ENCODE peak calls at places on chromosomes 1 and 21, in ten cellular contexts. R, G, B, J, S, F, Q, Z, M and W are unnamed samples.

GRCh38 chr1:230463760-230464159 is 37.6 kb upstream of the PGBD5 start:
- DNase-seq in R (no peak), J (no peak), G (no peak), F (no peak), Z (no peak), M (no peak), B (no peak), Q (no peak), S (no peak), W (no peak)

GRCh38 chr1:203038891-203039608 is 12.8 kb downstream of the PPFIA4 start:
- DNase-seq in Q (peak), F (peak), Z (peak), M (peak), J (peak), R (peak), S (no peak), B (peak), G (peak), W (peak)

GRCh38 chr1:58652351-58653184 is 47.3 kb downstream of the MYSM1 start:
- DNase-seq in R (peak), Z (peak), J (peak), Q (peak), G (peak), M (peak), B (peak), S (peak), F (peak), W (peak)

GRCh38 chr1:207088731-207089626 is at the start of gene C4BPB:
- DNase-seq in J (no peak), Z (no peak), B (no peak), G (no peak), R (no peak), F (no peak), Q (peak), M (no peak), S (no peak), W (no peak)

GRCh38 chr1:158506369-158506987 is 34.5 kb downstream of the OR10R2 start:
- DNase-seq in F (peak), B (peak), Z (peak), J (no peak), S (peak), R (peak), G (peak), Q (peak), M (peak), W (peak)

GRCh38 chr1:175129997-175130648 is 62.5 kb downstream of the KIAA0040 start:
- DNase-seq in F (no peak), Z (no peak), R (peak), S (no peak), Q (no peak), M (no peak), G (peak), J (no peak), B (no peak), W (peak)

GRCh38 chr21:46205766-46206162 is 21.5 kb upstream of the SPATC1L start:
- DNase-seq in Z (no peak), M (no peak), J (no peak), R (no peak), S (no peak), F (no peak), Q (no peak), G (no peak), B (peak), W (no peak)

GRCh38 chr1:234820597-234820996 is 210.6 kb upstream of the IRF2BP2 start:
- DNase-seq in B (no peak), Z (no peak), M (no peak), J (no peak), Q (no peak), R (no peak), S (no peak), F (no peak), G (no peak), W (no peak)

GRCh38 chr1:44261963-44262362 is 48.7 kb downstream of the DMAP1 start:
- DNase-seq in G (no peak), J (no peak), B (no peak), F (no peak), S (no peak), M (no peak), Z (no peak), Q (no peak), R (no peak), W (peak)

GRCh38 chr1:58858344-58858673 is 74.5 kb upstream of the JUN start:
- DNase-seq in R (peak), B (no peak), S (peak), G (no peak), J (peak), M (no peak), F (no peak), Z (no peak), Q (no peak), W (no peak)

GRCh38 chr1:39346876-39347275 is 142.4 kb downstream of the MACF1 start:
- DNase-seq in J (no peak), Q (no peak), R (no peak), Z (no peak), B (no peak), M (no peak), G (no peak), S (no peak), F (no peak), W (no peak)

GRCh38 chr1:14259191-14259757 is 339.2 kb upstream of the KAZN start:
- DNase-seq in R (no peak), S (no peak), M (no peak), Z (no peak), B (no peak), Q (no peak), G (no peak), J (no peak), F (no peak), W (no peak)

GRCh38 chr1:208803371-208803811 is 559.2 kb upstream of the PLXNA2 start:
- DNase-seq in Q (no peak), B (no peak), M (no peak), S (no peak), Z (no peak), J (no peak), F (no peak), R (no peak), G (no peak), W (no peak)

GRCh38 chr1:191074877-191075276 is 597.2 kb upstream of the BRINP3 start:
- DNase-seq in B (no peak), R (no peak), Q (no peak), Z (no peak), J (no peak), F (no peak), S (no peak), M (no peak), G (no peak), W (no peak)

GRCh38 chr1:230073371-230074035 is 6.5 kb downstream of the GALNT2 start:
- DNase-seq in G (no peak), J (no peak), R (peak), Q (no peak), S (no peak), F (no peak), M (no peak), B (no peak), Z (no peak), W (no peak)

GRCh38 chr1:87853576-87854351 is 525.1 kb downstream of the LMO4 start:
- DNase-seq in Q (no peak), J (no peak), F (no peak), Z (no peak), G (no peak), S (no peak), B (no peak), M (no peak), R (peak), W (no peak)

GRCh38 chr1:221431068-221431651 is 310.7 kb downstream of the DUSP10 start:
- DNase-seq in R (peak), G (no peak), Z (no peak), M (no peak), B (no peak), S (no peak), Q (no peak), J (no peak), F (no peak), W (no peak)

GRCh38 chr1:74426208-74426932 is 86.0 kb downstream of the LRRC53 start:
- DNase-seq in Q (no peak), Z (no peak), G (no peak), J (no peak), B (no peak), M (no peak), S (no peak), F (no peak), R (no peak), W (no peak)

GRCh38 chr1:246786606-246787238 is 62.5 kb downstream of the SCCPDH start:
- DNase-seq in F (no peak), B (peak), G (no peak), Z (no peak), J (peak), M (no peak), R (no peak), Q (no peak), S (no peak), W (no peak)

GRCh38 chr1:207261971-207262370 is 59.5 kb upstream of the CD55 start:
- DNase-seq in S (no peak), J (no peak), G (no peak), Z (no peak), Q (no peak), B (no peak), R (peak), M (no peak), F (no peak), W (no peak)

GRCh38 chr1:180503274-180503862 is 991 bp upstream of the ACBD6 start:
- DNase-seq in F (peak), R (peak), G (peak), Z (peak), J (no peak), S (no peak), M (no peak), B (no peak), Q (no peak), W (no peak)

GRCh38 chr1:44284184-44284583 is 70.9 kb downstream of the ERI3 start:
- DNase-seq in B (no peak), F (no peak), R (no peak), Q (no peak), M (no peak), J (peak), G (no peak), S (no peak), Z (no peak), W (no peak)

GRCh38 chr1:234968470-234968869 is 160.2 kb downstream of the TOMM20 start:
- DNase-seq in S (no peak), Z (no peak), B (no peak), F (no peak), G (no peak), R (no peak), J (peak), Q (no peak), M (no peak), W (no peak)

GRCh38 chr1:2443285-2444137 is 31.1 kb upstream of the PEX10 start:
- DNase-seq in G (no peak), Z (no peak), F (no peak), Q (no peak), J (no peak), M (peak), B (peak), R (peak), S (no peak), W (peak)

GRCh38 chr1:34591751-34592629 is 162.9 kb upstream of the GJB5 start:
- DNase-seq in S (peak), Q (no peak), G (no peak), Z (no peak), R (no peak), M (no peak), J (no peak), B (peak), F (no peak), W (peak)

GRCh38 chr21:45163413-45164123 is 89.2 kb downstream of the ADARB1 start:
- DNase-seq in B (no peak), S (no peak), G (no peak), M (no peak), R (no peak), F (no peak), Q (no peak), Z (no peak), J (no peak), W (peak)

GRCh38 chr1:234396871-234397270 is 23.6 kb downstream of the COA6 start:
- DNase-seq in B (no peak), M (no peak), Q (no peak), G (no peak), R (no peak), S (no peak), F (no peak), J (no peak), Z (no peak), W (no peak)

GRCh38 chr1:43822040-43822439 is 111.6 kb upstream of the ARTN start:
- DNase-seq in F (peak), J (no peak), Z (no peak), G (no peak), S (no peak), M (no peak), B (no peak), R (peak), Q (no peak), W (no peak)